ENCODE peak calls at places on chromosomes 4 and X, in ten cellular contexts. C is fibroblast of lung, J is tibial artery, W is lung, N is breast epithelium, Q is MM.1S, K is prostate gland, R is GM06990, E is tibial nerve, M is AG09309. F is an unnamed sample.

GRCh38 chr4:173415092-173415491 is 16.2 kb upstream of the SCRG1 start:
- DNase-seq in W (no peak), R (no peak), E (no peak), Q (no peak), M (peak), J (no peak), C (no peak), N (no peak), K (no peak), F (no peak)

GRCh38 chr4:85744950-85745349 is 270.0 kb downstream of the ARHGAP24 start:
- DNase-seq in W (no peak), N (no peak), M (no peak), E (no peak), J (no peak), R (no peak), Q (no peak), C (peak), K (no peak), F (peak)

GRCh38 chr4:167867191-167867590 is 225.1 kb upstream of the ANXA10 start:
- DNase-seq in R (no peak), M (no peak), J (no peak), K (no peak), W (no peak), Q (no peak), N (no peak), E (no peak), C (no peak), F (no peak)

GRCh38 chr4:174317531-174317930 is 33.8 kb downstream of the CEP44 start:
- DNase-seq in W (no peak), C (peak), R (no peak), M (no peak), E (no peak), J (no peak), Q (no peak), K (no peak), N (no peak), F (peak)

GRCh38 chr4:122293374-122294365 is 85.1 kb upstream of the ADAD1 start:
- DNase-seq in M (no peak), C (no peak), J (no peak), K (no peak), E (no peak), N (no peak), R (no peak), Q (no peak), W (no peak), F (no peak)

GRCh38 chr4:67234296-67234695 is 311.0 kb downstream of the CENPC start:
- DNase-seq in K (no peak), W (no peak), E (no peak), J (no peak), N (no peak), C (no peak), R (no peak), M (no peak), Q (no peak), F (peak)

GRCh38 chr4:61079427-61079826 is 120.7 kb upstream of the ADGRL3 start:
- DNase-seq in W (no peak), M (no peak), K (no peak), E (no peak), R (no peak), Q (no peak), J (no peak), N (no peak), C (no peak), F (no peak)

GRCh38 chr4:140176735-140177134 is 22.8 kb upstream of the MAML3 start:
- DNase-seq in C (peak), M (no peak), E (no peak), R (no peak), K (no peak), N (no peak), Q (no peak), W (no peak), J (no peak), F (peak)

GRCh38 chr4:88171206-88171605 is 12.8 kb upstream of the ABCG2 start:
- DNase-seq in K (no peak), R (no peak), M (no peak), N (no peak), J (no peak), Q (no peak), E (no peak), C (no peak), W (no peak), F (no peak)

GRCh38 chrX:55135171-55135570 is 46.4 kb downstream of the PAGE2 start:
- DNase-seq in W (no peak), R (no peak), E (peak), K (peak), Q (peak), J (peak), M (no peak), N (no peak), C (peak), F (peak)

GRCh38 chrX:119071381-119071780 is 1.4 kb upstream of the CT47C1 start:
- DNase-seq in Q (peak), M (no peak), J (no peak), C (no peak), R (no peak), W (no peak), N (no peak), E (no peak), K (no peak), F (no peak)

GRCh38 chr4:6909970-6910339 is 329 bp downstream of the TBC1D14 start:
- DNase-seq in W (no peak), J (no peak), Q (peak), N (no peak), C (no peak), M (no peak), K (no peak), R (no peak), E (no peak), F (no peak)

GRCh38 chr4:151743128-151743854 is 17.5 kb downstream of the GATB start:
- DNase-seq in M (no peak), R (peak), J (no peak), Q (no peak), E (no peak), K (no peak), C (no peak), N (no peak), W (no peak), F (no peak)

GRCh38 chr4:7760706-7761105 is 179.0 kb downstream of the AFAP1 start:
- DNase-seq in M (no peak), N (no peak), W (no peak), J (no peak), Q (no peak), C (no peak), E (no peak), K (no peak), R (no peak), F (no peak)

GRCh38 chrX:9765737-9766098 is at the start of gene GPR143:
- DNase-seq in Q (no peak), C (no peak), M (no peak), J (no peak), R (no peak), N (no peak), K (no peak), E (no peak), W (no peak), F (no peak)

GRCh38 chr4:82138376-82138775 is 235.4 kb downstream of the HNRNPD start:
- DNase-seq in W (no peak), R (no peak), J (no peak), N (no peak), Q (no peak), K (no peak), C (no peak), M (no peak), E (no peak), F (peak)

GRCh38 chr4:151184523-151185458 is 85.4 kb downstream of the RPS3A start:
- DNase-seq in R (no peak), M (peak), J (no peak), K (no peak), N (no peak), E (no peak), W (no peak), C (peak), Q (no peak), F (peak)

GRCh38 chr4:105765690-105766407 is 57.3 kb downstream of the GSTCD start:
- DNase-seq in M (peak), W (no peak), K (no peak), E (no peak), Q (no peak), C (peak), R (no peak), N (no peak), J (no peak), F (peak)

GRCh38 chr4:4308800-4309441 is 18.9 kb downstream of the ZBTB49 start:
- DNase-seq in M (peak), K (no peak), R (no peak), N (no peak), E (no peak), J (no peak), Q (no peak), C (no peak), W (no peak), F (peak)

GRCh38 chr4:38743866-38744265 is 38.9 kb downstream of the TLR10 start:
- DNase-seq in W (no peak), N (no peak), J (no peak), Q (no peak), K (no peak), R (no peak), E (no peak), C (no peak), M (no peak), F (no peak)

GRCh38 chr4:88823058-88823919 is 125.7 kb upstream of the NAP1L5 start:
- DNase-seq in E (peak), Q (peak), J (peak), K (peak), R (peak), C (peak), N (peak), W (peak), M (peak), F (peak)

GRCh38 chr4:683982-684571 is 4.9 kb downstream of the SLC49A3 start:
- DNase-seq in M (no peak), Q (no peak), R (peak), E (peak), W (no peak), N (no peak), J (peak), K (peak), C (peak), F (peak)

GRCh38 chr4:152258391-152258790 is 277.5 kb downstream of the FBXW7 start:
- DNase-seq in R (no peak), K (no peak), N (no peak), J (no peak), Q (no peak), W (no peak), M (no peak), E (no peak), C (no peak), F (no peak)

GRCh38 chrX:8971116-8971515 is 62.8 kb downstream of the FAM9B start:
- DNase-seq in C (peak), N (no peak), Q (peak), W (no peak), R (peak), K (no peak), M (no peak), J (no peak), E (no peak), F (peak)

GRCh38 chrX:78103656-78104446 is at the start of gene PGK1:
- DNase-seq in Q (peak), E (peak), C (peak), J (peak), R (peak), N (peak), K (peak), W (peak), M (peak), F (peak)

GRCh38 chr4:25233737-25234389 is at the start of gene PI4K2B:
- DNase-seq in R (peak), J (peak), C (peak), N (peak), K (peak), M (no peak), Q (peak), W (peak), E (peak), F (peak)

GRCh38 chr4:25238052-25238451 is 4.2 kb downstream of the PI4K2B start:
- DNase-seq in W (no peak), R (no peak), Q (no peak), C (no peak), E (no peak), K (no peak), J (no peak), M (no peak), N (no peak), F (peak)

GRCh38 chr4:25235401-25235800 is 1.6 kb downstream of the PI4K2B start:
- DNase-seq in E (no peak), M (no peak), J (no peak), C (no peak), N (no peak), W (no peak), R (no peak), K (no peak), Q (no peak), F (peak)

GRCh38 chr4:25234390-25235367 is 846 bp downstream of the PI4K2B start:
- DNase-seq in M (peak), Q (peak), C (peak), E (no peak), K (peak), R (peak), W (peak), J (peak), N (no peak), F (peak)

DNA sequence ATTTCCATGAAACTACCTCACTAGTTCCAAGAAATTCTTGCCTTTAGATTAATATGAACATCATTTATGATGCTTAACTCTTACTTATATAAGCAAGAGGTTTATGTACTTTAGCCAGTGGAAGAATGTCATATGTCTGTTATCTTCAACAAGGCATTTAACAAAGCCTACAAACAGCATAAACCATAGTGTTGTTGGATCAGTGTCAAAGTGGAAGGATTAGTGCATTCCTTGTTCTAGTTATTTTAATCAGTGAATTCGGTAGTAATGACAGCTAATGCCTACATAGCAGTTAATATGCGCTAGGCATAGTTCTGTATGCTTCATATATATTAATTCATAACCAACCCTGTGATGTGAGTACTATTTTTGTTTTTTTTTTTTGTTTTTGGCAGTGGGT is 3.1 kb downstream of the PI4K2B start:
- DNase-seq in E (no peak), K (no peak), N (no peak), W (no peak), M (no peak), R (no peak), C (no peak), Q (no peak), J (no peak), F (no peak)
- H3K4me3 ChIP-seq in E (no peak), K (no peak), N (no peak), W (no peak), M (no peak), R (peak), C (no peak), Q (no peak), J (no peak), F (no peak)

GRCh38 chr4:54440394-54441223 is 211.5 kb downstream of the PDGFRA start:
- DNase-seq in N (no peak), R (no peak), K (no peak), J (no peak), E (no peak), M (no peak), C (peak), Q (peak), W (no peak), F (peak)
- TF ChIP-seq CTCF in N (peak), R (peak), K (peak), J (peak), E (peak), M (peak), C (peak), Q (peak), W (peak), F (peak)

GRCh38 chr4:2296621-2297601 is 35.0 kb upstream of the MXD4 start:
- DNase-seq in Q (no peak), K (no peak), N (peak), J (no peak), W (no peak), M (no peak), E (no peak), C (no peak), R (no peak), F (no peak)
- H3K4me3 ChIP-seq in Q (no peak), K (no peak), N (no peak), J (no peak), W (no peak), M (no peak), E (no peak), C (no peak), R (no peak), F (no peak)

GRCh38 chr4:184282895-184283654 is 65.4 kb upstream of the ENPP6 start:
- DNase-seq in R (peak), K (peak), Q (peak), E (no peak), W (no peak), N (no peak), C (peak), J (no peak), M (no peak), F (no peak)
- TF ChIP-seq CTCF in R (peak), K (no peak), Q (peak), E (no peak), W (no peak), N (no peak), C (no peak), J (no peak), M (no peak), F (no peak)

GRCh38 chr4:104449537-104449936 is 45.2 kb downstream of the CXXC4 start:
- DNase-seq in N (no peak), E (no peak), Q (no peak), M (no peak), W (no peak), J (no peak), K (no peak), R (no peak), C (no peak), F (no peak)

GRCh38 chr4:104444685-104445084 is 50.0 kb downstream of the CXXC4 start:
- DNase-seq in K (no peak), E (no peak), N (no peak), M (no peak), C (no peak), W (no peak), Q (no peak), R (no peak), J (no peak), F (no peak)

GRCh38 chr4:104451573-104451972 is 43.1 kb downstream of the CXXC4 start:
- DNase-seq in J (no peak), M (no peak), W (no peak), K (no peak), Q (peak), R (no peak), N (no peak), E (no peak), C (peak), F (peak)

GRCh38 chr4:104447346-104447745 is 47.3 kb downstream of the CXXC4 start:
- DNase-seq in N (no peak), M (no peak), Q (no peak), R (no peak), C (no peak), K (no peak), W (no peak), E (no peak), J (no peak), F (no peak)

GRCh38 chr4:104446431-104446925 is 48.2 kb downstream of the CXXC4 start:
- DNase-seq in Q (no peak), W (no peak), E (no peak), N (no peak), C (no peak), M (no peak), K (no peak), J (no peak), R (no peak), F (no peak)
- H3K4me3 ChIP-seq in Q (no peak), W (no peak), E (no peak), N (no peak), C (no peak), M (no peak), K (no peak), J (no peak), R (no peak), F (no peak)

GRCh38 chrX:3485727-3486126 is 139.3 kb upstream of the MXRA5 start:
- DNase-seq in R (no peak), C (no peak), M (no peak), N (no peak), Q (no peak), E (no peak), J (no peak), K (no peak), W (no peak), F (no peak)
- TF ChIP-seq CTCF in R (no peak), C (no peak), M (no peak), N (no peak), Q (no peak), E (no peak), J (no peak), K (no peak), W (no peak), F (no peak)

GRCh38 chr4:69749771-69750170 is 10.6 kb downstream of the SULT1B1 start:
- DNase-seq in M (no peak), K (no peak), J (no peak), Q (no peak), N (no peak), C (peak), E (no peak), W (no peak), R (no peak), F (peak)
- H3K4me3 ChIP-seq in M (no peak), K (no peak), J (no peak), Q (no peak), N (no peak), C (no peak), E (no peak), W (no peak), R (no peak), F (no peak)

F was measured in fibroblast of mammary gland.